ENCODE peak calls at places on chromosomes 11 and 22, in four cellular contexts. One of them, this sample, is unnamed.

GRCh38 chr11:70467196-70468085 is 69.1 kb downstream of the CTTN start:
- DNase-seq in SK-N-SH: peak
- DNase-seq in GM23338: peak
- DNase-seq in A549: peak
- DNase-seq in this sample: peak

GRCh38 chr11:123776160-123776559 is 21.8 kb upstream of the OR6X1 start:
- DNase-seq in SK-N-SH: no peak
- DNase-seq in A549: no peak
- DNase-seq in GM23338: no peak
- DNase-seq in this sample: no peak

GRCh38 chr11:102791271-102792036 is 6.5 kb downstream of the MMP1 start:
- DNase-seq in SK-N-SH: no peak
- DNase-seq in A549: no peak
- DNase-seq in GM23338: no peak
- DNase-seq in this sample: no peak

GRCh38 chr11:33227578-33228261 is 29.5 kb upstream of the HIPK3 start:
- DNase-seq in A549: no peak
- DNase-seq in GM23338: no peak
- DNase-seq in SK-N-SH: no peak
- DNase-seq in this sample: no peak

GRCh38 chr11:69539416-69540117 is 58.1 kb downstream of the LINC01488 start:
- DNase-seq in A549: no peak
- DNase-seq in GM23338: no peak
- DNase-seq in SK-N-SH: no peak
- DNase-seq in this sample: no peak

GRCh38 chr11:114233755-114234154 is 62.4 kb upstream of the NNMT start:
- DNase-seq in SK-N-SH: no peak
- DNase-seq in A549: no peak
- DNase-seq in GM23338: no peak
- DNase-seq in this sample: no peak

GRCh38 chr11:131186629-131187075 is 183.8 kb upstream of the NTM start:
- DNase-seq in GM23338: peak
- DNase-seq in SK-N-SH: no peak
- DNase-seq in A549: no peak
- DNase-seq in this sample: no peak

GRCh38 chr11:69828276-69828970 is 9.2 kb upstream of the FGF3 start:
- DNase-seq in SK-N-SH: no peak
- DNase-seq in GM23338: no peak
- DNase-seq in A549: no peak
- DNase-seq in this sample: no peak

GRCh38 chr22:38144025-38144405 is 33.5 kb upstream of the BAIAP2L2 start:
- DNase-seq in SK-N-SH: peak
- DNase-seq in A549: peak
- DNase-seq in GM23338: peak
- DNase-seq in this sample: no peak

GRCh38 chr11:34053161-34053686 is 1.7 kb downstream of the CAPRIN1 start:
- DNase-seq in A549: peak
- DNase-seq in SK-N-SH: peak
- DNase-seq in GM23338: peak
- DNase-seq in this sample: no peak

GRCh38 chr22:19903031-19903430 is 38.5 kb upstream of the COMT start:
- DNase-seq in A549: no peak
- DNase-seq in SK-N-SH: peak
- DNase-seq in GM23338: no peak
- DNase-seq in this sample: no peak

GRCh38 chr22:42685941-42686666 is 34.6 kb downstream of the A4GALT start:
- DNase-seq in GM23338: peak
- DNase-seq in A549: peak
- DNase-seq in SK-N-SH: peak
- DNase-seq in this sample: no peak

GRCh38 chr11:115291391-115291744 is 212.8 kb downstream of the CADM1 start:
- DNase-seq in A549: no peak
- DNase-seq in GM23338: no peak
- DNase-seq in SK-N-SH: peak
- DNase-seq in this sample: no peak

GRCh38 chr22:44628856-44629255 is 73.1 kb upstream of the PRR5 start:
- DNase-seq in GM23338: no peak
- DNase-seq in A549: no peak
- DNase-seq in SK-N-SH: no peak
- DNase-seq in this sample: no peak

GRCh38 chr11:1305558-1306056 is 3.8 kb downstream of the TOLLIP start:
- DNase-seq in A549: no peak
- DNase-seq in GM23338: no peak
- DNase-seq in SK-N-SH: peak
- DNase-seq in this sample: no peak

GRCh38 chr11:92791886-92792285 is 177.6 kb upstream of the MTNR1B start:
- DNase-seq in A549: no peak
- DNase-seq in SK-N-SH: no peak
- DNase-seq in GM23338: no peak
- DNase-seq in this sample: no peak

GRCh38 chr22:20141186-20142077 is 9.4 kb downstream of the CCDC188 start:
- DNase-seq in A549: no peak
- DNase-seq in SK-N-SH: no peak
- DNase-seq in GM23338: no peak
- DNase-seq in this sample: no peak

GRCh38 chr22:43923191-43923590 is 414 bp upstream of the PNPLA3 start:
- DNase-seq in GM23338: no peak
- DNase-seq in SK-N-SH: no peak
- DNase-seq in A549: no peak
- DNase-seq in this sample: no peak

GRCh38 chr11:72321381-72321996 is 77.5 kb upstream of the PHOX2A start:
- DNase-seq in A549: peak
- DNase-seq in SK-N-SH: peak
- DNase-seq in GM23338: peak
- DNase-seq in this sample: no peak

GRCh38 chr22:24077416-24077815 is 66.3 kb downstream of the CABIN1 start:
- DNase-seq in A549: no peak
- DNase-seq in SK-N-SH: no peak
- DNase-seq in GM23338: no peak
- DNase-seq in this sample: no peak

GRCh38 chr11:13384837-13385417 is 78.1 kb downstream of the BTBD10 start:
- DNase-seq in GM23338: peak
- DNase-seq in SK-N-SH: peak
- DNase-seq in A549: peak
- DNase-seq in this sample: peak

GRCh38 chr11:9461068-9461759 is 402 bp downstream of the ZNF143 start:
- DNase-seq in GM23338: peak
- DNase-seq in SK-N-SH: peak
- DNase-seq in A549: peak
- DNase-seq in this sample: no peak

GRCh38 chr22:46084376-46084775 is 66.0 kb upstream of the PPARA start:
- DNase-seq in SK-N-SH: no peak
- DNase-seq in A549: no peak
- DNase-seq in GM23338: no peak
- DNase-seq in this sample: no peak

GRCh38 chr11:115678942-115679341 is 174.7 kb upstream of the CADM1 start:
- DNase-seq in SK-N-SH: no peak
- DNase-seq in A549: peak
- DNase-seq in GM23338: peak
- DNase-seq in this sample: no peak

GRCh38 chr11:18754308-18754707 is 28.3 kb upstream of the IGSF22 start:
- DNase-seq in SK-N-SH: no peak
- DNase-seq in GM23338: no peak
- DNase-seq in A549: peak
- DNase-seq in this sample: no peak

GRCh38 chr11:35662061-35662648 is 420 bp upstream of the TRIM44 start:
- DNase-seq in A549: peak
- DNase-seq in SK-N-SH: peak
- DNase-seq in GM23338: no peak
- DNase-seq in this sample: no peak

GRCh38 chr22:40469181-40469580 is 98.8 kb downstream of the SGSM3 start:
- DNase-seq in SK-N-SH: no peak
- DNase-seq in A549: no peak
- DNase-seq in GM23338: no peak
- DNase-seq in this sample: no peak

GRCh38 chr11:44427432-44427831 is 117.5 kb upstream of the ALX4 start:
- DNase-seq in SK-N-SH: no peak
- DNase-seq in A549: no peak
- DNase-seq in GM23338: peak
- DNase-seq in this sample: no peak

GRCh38 chr11:1292644-1293618 is 16.5 kb downstream of the TOLLIP start:
- DNase-seq in GM23338: no peak
- DNase-seq in SK-N-SH: no peak
- DNase-seq in A549: no peak
- DNase-seq in this sample: no peak

DNA sequence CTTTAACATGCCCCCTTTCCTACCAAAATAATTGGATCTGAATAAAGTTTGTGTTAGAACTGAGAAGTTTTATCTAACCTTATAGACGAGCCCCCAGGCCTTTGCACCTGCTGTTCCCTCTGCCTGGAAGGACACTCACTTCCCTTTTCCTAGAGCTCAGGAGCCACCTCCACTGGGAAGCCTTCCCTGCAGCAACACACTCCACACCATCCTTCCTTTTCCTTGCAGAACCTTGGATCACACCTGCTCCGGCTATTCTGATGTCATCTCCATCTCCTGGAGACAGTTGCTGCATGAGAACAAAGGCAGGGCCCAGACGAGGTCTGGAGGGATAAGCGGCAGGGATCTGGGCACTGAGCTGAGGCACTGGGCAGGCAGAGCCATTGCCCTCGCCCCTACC is 22.6 kb upstream of the MYOD1 start:
- DNase-seq in SK-N-SH: no peak
- DNase-seq in GM23338: no peak
- DNase-seq in A549: no peak
- DNase-seq in this sample: no peak
- TF ChIP-seq REST in SK-N-SH: no peak
- TF ChIP-seq REST in GM23338: no peak
- TF ChIP-seq REST in A549: no peak
- TF ChIP-seq REST in this sample: no peak

DNA sequence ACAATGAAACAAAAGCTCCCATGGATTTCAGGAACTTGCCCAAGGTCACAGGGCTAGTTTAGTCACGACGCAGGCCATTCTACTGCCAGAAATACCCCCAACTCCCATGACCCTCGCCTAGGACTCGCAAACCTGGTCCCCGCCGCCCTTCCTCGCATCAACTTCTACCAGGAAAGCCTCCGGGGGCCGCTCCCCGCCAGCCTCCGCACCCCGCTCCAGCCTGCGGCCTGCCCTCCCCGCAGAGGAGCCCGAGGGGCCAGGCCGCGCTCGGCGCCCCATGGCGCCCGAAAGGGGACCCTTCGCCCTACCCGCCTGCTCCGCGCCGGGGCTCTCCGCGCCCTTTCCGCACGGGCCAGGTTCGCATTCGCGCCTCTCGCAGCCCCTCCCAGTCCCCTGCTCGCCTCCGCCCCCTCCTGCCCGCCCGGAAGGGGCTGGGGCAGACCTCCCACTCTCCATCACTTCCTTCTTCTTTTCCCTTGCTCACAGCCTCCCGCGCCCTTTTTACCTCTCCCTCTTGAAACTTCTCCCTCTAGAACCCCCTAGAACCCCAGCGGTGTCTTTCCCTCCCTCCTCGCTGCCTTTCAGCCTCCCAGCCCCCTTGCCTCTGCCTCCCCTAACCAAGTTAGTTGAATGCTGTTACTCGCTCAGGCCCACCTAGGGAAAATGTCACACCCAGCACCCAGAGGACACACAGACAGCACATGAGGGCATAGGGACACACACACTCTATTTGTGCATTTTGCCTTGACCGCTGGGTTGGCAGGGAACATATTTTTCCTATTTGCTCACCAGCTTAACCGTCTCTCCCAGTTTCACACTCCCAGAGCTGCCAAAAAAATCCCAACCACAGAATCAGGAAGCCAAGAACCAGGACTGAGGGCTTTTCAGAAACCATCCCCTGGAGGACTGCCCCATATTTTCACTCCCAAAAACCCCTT is at the start of gene SLC43A3:
- DNase-seq in GM23338: peak
- DNase-seq in A549: no peak
- DNase-seq in SK-N-SH: peak
- DNase-seq in this sample: no peak
- TF ChIP-seq REST in GM23338: no peak
- TF ChIP-seq REST in A549: no peak
- TF ChIP-seq REST in SK-N-SH: no peak
- TF ChIP-seq REST in this sample: no peak

GRCh38 chr11:61532136-61533038 is 23.8 kb downstream of the LRRC10B start:
- DNase-seq in SK-N-SH: peak
- DNase-seq in A549: peak
- DNase-seq in GM23338: peak
- DNase-seq in this sample: peak
- TF ChIP-seq REST in SK-N-SH: no peak
- TF ChIP-seq REST in A549: no peak
- TF ChIP-seq REST in GM23338: no peak
- TF ChIP-seq REST in this sample: no peak

GRCh38 chr11:65506316-65506769 is 7.5 kb downstream of the MALAT1 start:
- DNase-seq in SK-N-SH: no peak
- DNase-seq in GM23338: peak
- DNase-seq in A549: no peak
- DNase-seq in this sample: peak
- TF ChIP-seq REST in SK-N-SH: no peak
- TF ChIP-seq REST in GM23338: no peak
- TF ChIP-seq REST in A549: no peak
- TF ChIP-seq REST in this sample: no peak

GRCh38 chr11:119108857-119109221 is 1.7 kb downstream of the C2CD2L start:
- DNase-seq in A549: no peak
- DNase-seq in SK-N-SH: no peak
- DNase-seq in GM23338: no peak
- DNase-seq in this sample: no peak
- TF ChIP-seq REST in A549: no peak
- TF ChIP-seq REST in SK-N-SH: no peak
- TF ChIP-seq REST in GM23338: no peak
- TF ChIP-seq REST in this sample: no peak

DNA sequence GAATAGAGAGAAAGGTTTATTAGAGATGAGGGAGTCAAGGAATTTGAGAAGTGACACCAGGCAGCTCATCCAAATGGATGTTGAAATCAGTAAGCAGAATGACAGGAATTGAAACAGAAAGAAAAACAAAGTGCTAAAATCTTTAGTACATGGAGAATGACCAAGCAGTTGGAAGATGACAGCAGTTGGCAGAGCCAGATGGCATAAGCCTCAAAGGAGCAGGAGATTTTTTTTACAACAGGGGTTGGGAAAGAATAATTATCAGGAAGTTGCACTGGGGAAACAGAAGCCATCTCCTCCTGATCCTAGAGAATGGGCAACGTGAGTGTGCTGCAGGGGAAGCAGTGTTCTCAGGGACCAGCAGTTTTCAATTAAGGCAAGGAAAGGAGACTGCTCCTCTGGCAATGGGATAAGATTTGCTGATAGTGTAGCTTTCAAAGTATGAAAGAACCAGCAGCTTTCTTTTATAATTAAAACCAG is 28.9 kb downstream of the RAB39A start:
- DNase-seq in SK-N-SH: peak
- DNase-seq in GM23338: no peak
- DNase-seq in A549: no peak
- DNase-seq in this sample: no peak
- TF ChIP-seq REST in SK-N-SH: no peak
- TF ChIP-seq REST in GM23338: no peak
- TF ChIP-seq REST in A549: no peak
- TF ChIP-seq REST in this sample: no peak

This sample was measured in Panc1.